ENCODE peak calls at places on chromosome 11, in nine cellular contexts. E is testis, C is endothelial cell of umbilical vein, O is uterus, P is HCT116, W is body of pancreas, U is A549, Z is tibial nerve, N is right lobe of liver. L is an unnamed sample. For H3K9me3, the result is how much of the 10 kb centered on the place peaks cover.

GRCh38 chr11:25529572-25529971 is 802.4 kb upstream of the ANO3 start:
- DNase-seq in E (no peak), C (no peak), O (no peak), P (no peak), W (no peak), U (no peak), Z (no peak), N (no peak), L (no peak)

GRCh38 chr11:92550871-92551270 is 326.3 kb downstream of the FAT3 start:
- DNase-seq in E (no peak), C (no peak), O (no peak), P (no peak), W (no peak), U (no peak), Z (no peak), N (no peak), L (no peak)

GRCh38 chr11:46382644-46383403 is 1.4 kb downstream of the MDK start:
- DNase-seq in E (peak), C (peak), O (no peak), P (no peak), W (peak), U (peak), Z (no peak), N (no peak), L (no peak)

GRCh38 chr11:108873305-108873704 is 208.4 kb downstream of the DDX10 start:
- DNase-seq in E (no peak), C (no peak), O (no peak), P (no peak), W (no peak), U (no peak), Z (no peak), N (no peak), L (no peak)

GRCh38 chr11:8709002-8709672 is 26.5 kb downstream of the RPL27A start:
- DNase-seq in E (peak), C (no peak), O (peak), P (no peak), W (peak), U (no peak), Z (peak), N (peak), L (peak)

GRCh38 chr11:128345316-128345715 is 242.0 kb downstream of the ETS1 start:
- DNase-seq in E (no peak), C (no peak), O (no peak), P (no peak), W (no peak), U (no peak), Z (no peak), N (no peak), L (no peak)

GRCh38 chr11:2893021-2893528 is 7.5 kb upstream of the CDKN1C start:
- DNase-seq in E (no peak), C (no peak), O (no peak), P (no peak), W (no peak), U (no peak), Z (no peak), N (no peak), L (no peak)

GRCh38 chr11:16178273-16178672 is 178.1 kb downstream of the SOX6 start:
- DNase-seq in E (no peak), C (no peak), O (no peak), P (no peak), W (no peak), U (no peak), Z (no peak), N (no peak), L (no peak)

GRCh38 chr11:1937616-1938342 is 9.4 kb upstream of the MRPL23 start:
- DNase-seq in E (no peak), C (no peak), O (peak), P (no peak), W (peak), U (no peak), Z (no peak), N (peak), L (no peak)

GRCh38 chr11:121661796-121662508 is 209.2 kb upstream of the SORL1-AS1 start:
- DNase-seq in E (no peak), C (peak), O (no peak), P (no peak), W (no peak), U (no peak), Z (no peak), N (no peak), L (no peak)

DNA sequence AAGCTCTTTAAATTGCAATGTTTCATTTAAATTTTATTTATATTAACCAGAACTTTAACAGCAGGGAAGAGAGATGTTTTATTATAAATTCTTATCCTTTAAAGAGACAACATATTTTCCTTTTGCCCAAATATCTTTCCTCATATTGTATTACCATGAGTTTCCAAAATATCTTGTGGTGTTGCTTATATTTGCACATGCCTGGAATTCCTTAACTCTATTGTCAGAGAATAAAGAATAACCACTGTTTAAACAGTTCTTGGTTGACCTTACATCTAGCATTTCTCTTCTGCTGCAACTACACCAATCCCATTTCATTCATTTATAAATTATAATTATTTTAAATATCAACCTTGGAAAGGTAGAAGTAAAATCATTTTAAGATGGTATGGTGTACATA is 923.4 kb downstream of the KCNA4 start:
- DNase-seq in E (no peak), C (peak), O (no peak), P (no peak), W (no peak), U (peak), Z (no peak), N (no peak), L (no peak)
- H3K27ac ChIP-seq in E (no peak), C (no peak), O (no peak), P (no peak), W (no peak), U (peak), Z (no peak), N (no peak), L (peak)

GRCh38 chr11:64765291-64765803 is 5.6 kb upstream of the PYGM start:
- DNase-seq in E (peak), C (no peak), O (no peak), P (no peak), W (peak), U (no peak), Z (no peak), N (no peak), L (no peak)
- TF ChIP-seq POLR2A in E (no peak), C (no peak), O (no peak), P (no peak), W (no peak), U (no peak), Z (no peak), N (no peak), L (no peak)

GRCh38 chr11:35050596-35050995 is 88.4 kb upstream of the CD44 start:
- DNase-seq in E (no peak), C (no peak), O (no peak), P (no peak), W (no peak), U (no peak), Z (no peak), N (no peak), L (no peak)
- H3K9me3 ChIP-seq in E (under half), C (under half), O (under half), P (under half), W (under half), U (under half), Z (under half), N (under half), L (under half)

GRCh38 chr11:64321533-64321932 is 3.6 kb downstream of the PRDX5 start:
- DNase-seq in E (no peak), C (no peak), O (no peak), P (no peak), W (peak), U (no peak), Z (no peak), N (no peak), L (peak)

GRCh38 chr11:64324692-64325469 is 7.0 kb downstream of the PRDX5 start:
- DNase-seq in E (no peak), C (no peak), O (no peak), P (no peak), W (no peak), U (no peak), Z (no peak), N (no peak), L (no peak)

GRCh38 chr11:64322925-64323260 is 5.0 kb downstream of the PRDX5 start:
- DNase-seq in E (no peak), C (no peak), O (no peak), P (no peak), W (no peak), U (no peak), Z (no peak), N (no peak), L (no peak)

GRCh38 chr11:64321026-64321425 is 3.1 kb downstream of the PRDX5 start:
- DNase-seq in E (no peak), C (no peak), O (no peak), P (no peak), W (no peak), U (no peak), Z (no peak), N (no peak), L (no peak)

DNA sequence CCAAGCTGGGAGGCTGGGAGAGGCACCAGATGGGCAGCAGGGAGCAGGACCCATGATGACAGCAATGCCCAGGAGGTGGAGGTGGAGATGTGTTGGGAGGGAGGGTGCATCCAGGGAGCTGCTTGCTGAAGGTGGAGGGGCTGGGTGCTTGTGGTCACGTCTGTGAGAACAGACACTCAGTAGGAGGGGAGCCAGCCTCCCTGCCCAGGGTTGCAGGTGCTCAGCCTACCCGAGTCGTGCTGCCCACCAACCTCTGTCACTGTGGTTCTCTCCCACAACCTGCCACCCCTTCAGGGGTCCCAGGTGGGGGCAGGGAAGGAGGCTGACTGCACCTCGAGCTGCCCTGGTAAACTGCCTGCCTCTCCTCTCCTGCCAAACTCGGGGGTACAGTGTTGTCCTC is 5.5 kb downstream of the PRDX5 start:
- DNase-seq in E (no peak), C (no peak), O (no peak), P (no peak), W (no peak), U (no peak), Z (no peak), N (no peak), L (no peak)
- H3K27ac ChIP-seq in E (no peak), C (no peak), O (no peak), P (no peak), W (no peak), U (no peak), Z (no peak), N (no peak), L (no peak)

DNA sequence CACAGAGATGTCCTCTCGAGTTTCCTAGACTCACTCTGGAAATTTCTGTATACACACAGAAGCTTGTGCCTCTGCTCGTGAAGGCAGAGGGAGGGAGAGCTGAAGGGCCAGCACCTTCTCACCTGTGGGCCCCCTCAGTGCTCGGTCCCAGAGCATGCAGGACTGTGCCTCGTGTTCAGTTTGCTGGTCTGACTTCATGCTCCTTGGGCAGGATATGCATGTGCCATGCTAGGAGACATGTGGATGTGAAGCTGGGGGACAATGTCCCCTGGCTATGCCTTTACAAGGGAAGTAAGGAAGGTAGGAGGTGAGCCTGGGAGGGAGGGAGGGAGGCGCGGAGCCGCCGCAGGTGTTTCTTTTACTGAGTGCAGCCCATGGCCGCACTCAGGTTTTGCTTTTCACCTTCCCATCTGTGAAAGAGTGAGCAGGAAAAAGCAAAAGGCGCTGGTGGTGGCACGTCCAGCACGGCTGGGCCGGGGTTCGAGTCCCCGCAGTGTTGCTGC is 22.6 kb downstream of the NEAT1 start:
- DNase-seq in E (no peak), C (peak), O (no peak), P (no peak), W (no peak), U (no peak), Z (no peak), N (peak), L (peak)
- TF ChIP-seq POLR2A in E (no peak), C (peak), O (no peak), P (no peak), W (no peak), U (no peak), Z (no peak), N (no peak), L (no peak)

DNA sequence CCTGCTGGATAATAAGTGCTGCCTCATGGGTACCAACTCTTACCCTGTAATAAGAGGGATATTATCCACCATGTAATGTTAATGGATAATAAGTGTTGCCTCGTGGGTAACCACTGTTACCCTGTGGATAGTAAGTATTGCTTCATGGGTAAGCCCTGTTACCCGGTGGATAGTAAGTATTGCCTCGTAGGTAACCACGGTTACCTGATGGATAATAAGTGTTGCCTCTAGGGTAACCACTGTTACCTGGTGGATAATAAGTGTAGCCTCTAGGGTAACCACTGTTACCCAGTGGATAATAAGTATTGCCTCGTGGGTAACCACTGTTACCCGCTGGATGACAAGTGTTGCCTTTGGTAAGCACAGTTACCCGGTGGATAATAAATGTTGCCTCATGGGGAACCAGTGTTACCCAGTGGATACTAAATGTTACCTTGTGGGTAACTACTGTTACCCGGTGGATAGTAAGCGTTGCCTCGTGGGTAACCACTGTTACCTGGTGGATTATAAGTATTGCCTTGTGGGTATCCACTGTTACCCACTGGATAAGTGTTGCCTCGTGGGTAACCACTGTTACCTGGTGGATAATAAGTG is 18.6 kb upstream of the NXPE4 start:
- DNase-seq in E (no peak), C (no peak), O (no peak), P (no peak), W (no peak), U (no peak), Z (no peak), N (no peak), L (no peak)
- H3K9me3 ChIP-seq in E (under half), C (under half), O (under half), P (under half), W (under half), U (under half), Z (under half), N (under half), L (under half)

GRCh38 chr11:86565787-86566186 is 106.6 kb downstream of the ME3 start:
- DNase-seq in E (no peak), C (no peak), O (no peak), P (no peak), W (no peak), U (no peak), Z (no peak), N (no peak), L (no peak)
- H3K27ac ChIP-seq in E (no peak), C (no peak), O (no peak), P (no peak), W (no peak), U (peak), Z (no peak), N (no peak), L (no peak)

GRCh38 chr11:61967177-61967923 is at the start of gene FTH1:
- DNase-seq in E (peak), C (peak), O (peak), P (peak), W (peak), U (peak), Z (peak), N (peak), L (peak)

GRCh38 chr11:61968758-61969390 is 1.4 kb upstream of the FTH1 start:
- DNase-seq in E (no peak), C (no peak), O (no peak), P (no peak), W (no peak), U (no peak), Z (no peak), N (peak), L (no peak)

GRCh38 chr11:61969391-61969758 is 1.9 kb upstream of the FTH1 start:
- DNase-seq in E (no peak), C (no peak), O (no peak), P (no peak), W (no peak), U (no peak), Z (no peak), N (no peak), L (no peak)

GRCh38 chr11:61966673-61967176 is 709 bp downstream of the FTH1 start:
- DNase-seq in E (peak), C (peak), O (no peak), P (no peak), W (no peak), U (no peak), Z (no peak), N (peak), L (no peak)

DNA sequence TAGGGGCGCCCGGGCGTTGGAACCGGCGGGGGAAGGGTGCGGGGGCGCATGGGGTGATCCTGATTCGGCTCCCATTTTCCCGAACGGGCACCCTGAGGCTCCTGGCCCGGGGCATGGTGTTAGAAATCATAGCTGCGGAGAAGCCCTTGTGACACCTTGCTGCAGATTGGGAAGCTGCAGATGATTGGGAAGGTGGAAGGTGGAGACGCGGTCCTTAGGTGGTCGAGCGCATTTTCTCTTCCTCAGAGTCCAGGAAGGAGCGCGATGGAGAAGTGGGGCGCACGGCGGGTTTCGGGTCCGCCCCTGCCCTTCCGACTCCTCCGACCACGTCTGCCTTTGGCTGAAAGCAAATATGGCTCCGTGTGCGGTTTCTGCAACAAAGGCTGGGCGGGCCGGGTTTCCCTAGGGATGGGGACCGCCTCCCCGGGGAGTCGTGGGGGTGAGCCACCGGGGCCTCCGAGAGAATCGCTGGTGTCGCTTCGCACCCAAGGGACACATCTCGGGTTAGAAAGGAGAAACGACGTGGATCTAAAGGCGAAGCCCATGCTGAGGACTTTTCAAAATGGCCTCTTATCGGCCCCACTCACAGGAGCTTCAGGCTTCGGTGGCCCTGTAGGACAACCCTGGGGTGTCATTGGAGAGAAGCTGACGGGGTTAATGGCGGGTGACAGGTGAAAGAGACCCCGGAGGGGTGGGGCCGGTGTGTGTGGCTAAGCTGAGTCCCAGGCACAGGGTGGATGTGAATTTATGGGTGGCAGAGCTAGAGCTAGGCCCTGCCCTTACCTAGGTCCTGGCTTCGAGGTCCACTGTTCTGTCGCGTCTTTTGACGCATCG is 707 bp upstream of the FTH1 start:
- DNase-seq in E (no peak), C (peak), O (no peak), P (no peak), W (no peak), U (no peak), Z (no peak), N (peak), L (peak)
- TF ChIP-seq POLR2A in E (no peak), C (no peak), O (no peak), P (no peak), W (no peak), U (peak), Z (no peak), N (no peak), L (no peak)